ENCODE peak calls at places on chromosomes 1 and 21, in five cellular contexts. B is mucosa of descending colon; S is HS-27A; R is activated T-cell treated with anti-CD3 and anti-CD28 coated beads, Interleukin-2, amount 50 U/mL, for 72 hours; D is heart left ventricle. L is an unnamed sample.

GRCh38 chr1:169538998-169539871 is 47.0 kb downstream of the F5 start:
- DNase-seq in B (no peak), S (peak; percentile 59), R (no peak), D (no peak), L (no peak)

GRCh38 chr1:231242516-231243198 is 1.6 kb downstream of the GNPAT start:
- DNase-seq in B (no peak), S (no peak), R (no peak), D (no peak), L (no peak)

GRCh38 chr1:1179983-1180861 is 6.5 kb downstream of the TTLL10 start:
- DNase-seq in B (peak; percentile 16), S (no peak), R (no peak), D (no peak), L (no peak)

GRCh38 chr1:149903836-149904491 is 4.6 kb downstream of the BOLA1 start:
- DNase-seq in B (no peak), S (no peak), R (no peak), D (no peak), L (no peak)

GRCh38 chr1:247639381-247639981 is 34.1 kb downstream of the OR2G3 start:
- DNase-seq in B (peak; percentile 81), S (no peak), R (peak; percentile 71), D (peak; percentile 55), L (peak; percentile 85)

GRCh38 chr1:99886841-99887240 is 36.7 kb downstream of the AGL start:
- DNase-seq in B (no peak), S (no peak), R (no peak), D (no peak), L (no peak)

GRCh38 chr1:43368646-43369020 is 822 bp upstream of the ELOVL1 start:
- DNase-seq in B (peak; percentile 39), S (no peak), R (no peak), D (no peak), L (no peak)

GRCh38 chr1:235998812-235999211 is 66.1 kb downstream of the NID1 start:
- DNase-seq in B (no peak), S (no peak), R (peak; percentile 70), D (no peak), L (no peak)

GRCh38 chr1:215377736-215378135 is 189.4 kb upstream of the KCTD3 start:
- DNase-seq in B (no peak), S (no peak), R (no peak), D (no peak), L (no peak)

GRCh38 chr1:84090447-84091244 is 53.4 kb upstream of the PRKACB start:
- DNase-seq in B (no peak), S (no peak), R (no peak), D (no peak), L (no peak)

GRCh38 chr1:11653616-11654570 is at the start of gene FBXO2:
- DNase-seq in B (peak; percentile 55), S (no peak), R (peak; percentile 42), D (no peak), L (peak; percentile 68)

GRCh38 chr1:36703526-36704208 is 221.0 kb upstream of the CSF3R start:
- DNase-seq in B (peak; percentile 81), S (peak; percentile 23), R (peak; percentile 71), D (peak; percentile 68), L (peak; percentile 81)

GRCh38 chr1:201207046-201207445 is 16.4 kb downstream of the IGFN1 start:
- DNase-seq in B (no peak), S (no peak), R (no peak), D (no peak), L (no peak)

GRCh38 chr1:79531790-79532189 is 525.3 kb upstream of the ADGRL4 start:
- DNase-seq in B (no peak), S (no peak), R (no peak), D (no peak), L (no peak)

GRCh38 chr1:51255331-51255730 is 19.3 kb downstream of the RNF11 start:
- DNase-seq in B (no peak), S (no peak), R (no peak), D (no peak), L (no peak)

GRCh38 chr1:18385239-18385790 is 95.4 kb upstream of the KLHDC7A start:
- DNase-seq in B (no peak), S (no peak), R (no peak), D (no peak), L (no peak)

GRCh38 chr1:236081546-236082227 is 16.8 kb upstream of the NID1 start:
- DNase-seq in B (no peak), S (no peak), R (no peak), D (no peak), L (no peak)

GRCh38 chr1:116826818-116827606 is 72.8 kb downstream of the CD2 start:
- DNase-seq in B (no peak), S (no peak), R (peak; percentile 89), D (no peak), L (no peak)

GRCh38 chr1:213491468-213491867 is 440.4 kb downstream of the RPS6KC1 start:
- DNase-seq in B (no peak), S (no peak), R (no peak), D (no peak), L (no peak)

GRCh38 chr1:245797592-245798366 is 643.0 kb downstream of the KIF26B start:
- DNase-seq in B (no peak), S (no peak), R (no peak), D (no peak), L (no peak)

GRCh38 chr1:4836574-4836973 is 182.2 kb downstream of the AJAP1 start:
- DNase-seq in B (no peak), S (no peak), R (no peak), D (no peak), L (no peak)

GRCh38 chr1:23699280-23700179 is 7.9 kb downstream of the RPL11 start:
- DNase-seq in B (no peak), S (no peak), R (peak; percentile 53), D (no peak), L (no peak)

GRCh38 chr21:34878940-34879339 is 170.2 kb downstream of the RUNX1 start:
- DNase-seq in B (no peak), S (no peak), R (no peak), D (no peak), L (no peak)

GRCh38 chr1:205630241-205630640 is 1.6 kb downstream of the ELK4 start:
- DNase-seq in B (no peak), S (no peak), R (no peak), D (no peak), L (no peak)

GRCh38 chr1:59124166-59124565 is 172.7 kb upstream of the FGGY start:
- DNase-seq in B (no peak), S (no peak), R (no peak), D (no peak), L (no peak)

L was measured in pancreas.